ENCODE peak calls at places on chromosomes 13 and 19, in eight cellular contexts. One of them, this sample, is unnamed.

GRCh38 chr19:5287066-5287465 is 53.5 kb downstream of the PTPRS start:
- DNase-seq in activated naive CD4-positive, alpha-beta T cell: no peak
- DNase-seq in tibial artery: no peak
- DNase-seq in Ammon's horn: no peak
- DNase-seq in cardiac muscle cell: no peak
- DNase-seq in left colon: no peak
- DNase-seq in SW480: peak; percentile 51
- DNase-seq in GM19239: no peak
- DNase-seq in this sample: no peak

GRCh38 chr19:39467941-39468340 is 12.7 kb upstream of the TIMM50 start:
- DNase-seq in left colon: no peak
- DNase-seq in cardiac muscle cell: no peak
- DNase-seq in GM19239: no peak
- DNase-seq in activated naive CD4-positive, alpha-beta T cell: no peak
- DNase-seq in SW480: no peak
- DNase-seq in Ammon's horn: no peak
- DNase-seq in tibial artery: no peak
- DNase-seq in this sample: no peak

GRCh38 chr13:91172160-91172559 is 175.3 kb upstream of the MIR17HG start:
- DNase-seq in SW480: no peak
- DNase-seq in GM19239: no peak
- DNase-seq in left colon: no peak
- DNase-seq in cardiac muscle cell: no peak
- DNase-seq in activated naive CD4-positive, alpha-beta T cell: no peak
- DNase-seq in tibial artery: no peak
- DNase-seq in Ammon's horn: no peak
- DNase-seq in this sample: no peak

GRCh38 chr19:53883741-53884140 is 1.7 kb downstream of the PRKCG start:
- DNase-seq in tibial artery: no peak
- DNase-seq in Ammon's horn: no peak
- DNase-seq in GM19239: no peak
- DNase-seq in SW480: no peak
- DNase-seq in activated naive CD4-positive, alpha-beta T cell: no peak
- DNase-seq in cardiac muscle cell: no peak
- DNase-seq in left colon: no peak
- DNase-seq in this sample: no peak

GRCh38 chr13:27728271-27728670 is 64.0 kb upstream of the GSX1 start:
- DNase-seq in left colon: no peak
- DNase-seq in activated naive CD4-positive, alpha-beta T cell: no peak
- DNase-seq in GM19239: no peak
- DNase-seq in tibial artery: no peak
- DNase-seq in cardiac muscle cell: peak; percentile 4
- DNase-seq in SW480: peak; percentile 5
- DNase-seq in Ammon's horn: peak; percentile 66
- DNase-seq in this sample: no peak

GRCh38 chr19:21256722-21257121 is 72.5 kb downstream of the ZNF708 start:
- DNase-seq in SW480: peak; percentile 4
- DNase-seq in left colon: no peak
- DNase-seq in cardiac muscle cell: peak; percentile 7
- DNase-seq in GM19239: no peak
- DNase-seq in tibial artery: no peak
- DNase-seq in Ammon's horn: peak; percentile 12
- DNase-seq in activated naive CD4-positive, alpha-beta T cell: no peak
- DNase-seq in this sample: no peak

GRCh38 chr13:112748947-112749346 is 59.1 kb downstream of the ATP11A start:
- DNase-seq in cardiac muscle cell: peak; percentile 25
- DNase-seq in activated naive CD4-positive, alpha-beta T cell: no peak
- DNase-seq in Ammon's horn: peak; percentile 88
- DNase-seq in left colon: no peak
- DNase-seq in GM19239: no peak
- DNase-seq in tibial artery: peak; percentile 57
- DNase-seq in SW480: no peak
- DNase-seq in this sample: no peak

GRCh38 chr19:2237051-2237868 is 636 bp downstream of the SF3A2 start:
- DNase-seq in activated naive CD4-positive, alpha-beta T cell: no peak
- DNase-seq in GM19239: no peak
- DNase-seq in SW480: no peak
- DNase-seq in cardiac muscle cell: no peak
- DNase-seq in tibial artery: no peak
- DNase-seq in left colon: no peak
- DNase-seq in Ammon's horn: no peak
- DNase-seq in this sample: no peak

GRCh38 chr19:29532097-29532496 is 6.3 kb downstream of the VSTM2B start:
- DNase-seq in left colon: no peak
- DNase-seq in GM19239: no peak
- DNase-seq in SW480: no peak
- DNase-seq in cardiac muscle cell: no peak
- DNase-seq in Ammon's horn: no peak
- DNase-seq in tibial artery: no peak
- DNase-seq in activated naive CD4-positive, alpha-beta T cell: no peak
- DNase-seq in this sample: no peak

GRCh38 chr13:46179576-46180368 is 2.2 kb downstream of the LCP1 start:
- DNase-seq in left colon: peak; percentile 65
- DNase-seq in activated naive CD4-positive, alpha-beta T cell: no peak
- DNase-seq in Ammon's horn: peak; percentile 36
- DNase-seq in cardiac muscle cell: no peak
- DNase-seq in SW480: no peak
- DNase-seq in tibial artery: peak; percentile 70
- DNase-seq in GM19239: no peak
- DNase-seq in this sample: no peak

GRCh38 chr19:18657590-18658365 is 20.9 kb downstream of the KLHL26 start:
- DNase-seq in left colon: no peak
- DNase-seq in cardiac muscle cell: peak; percentile 97
- DNase-seq in SW480: no peak
- DNase-seq in GM19239: no peak
- DNase-seq in tibial artery: peak; percentile 84
- DNase-seq in activated naive CD4-positive, alpha-beta T cell: no peak
- DNase-seq in Ammon's horn: no peak
- DNase-seq in this sample: no peak